ENCODE peak calls at places on chromosomes 6 and 20, in six cellular contexts. Q is HFFc6; E is NCI-H510A treated with DMSO at 0.1 percent for 48 hours; Y is RPMI8226; J is activated naive CD4-positive, alpha-beta T cell treated with anti-CD3 and anti-CD28 coated beads, Interleukin-2, amount 10 ng/mL, durations not matched to agents 7 days and 5 days; O is activated CD4-positive, alpha-beta T cell treated with anti-CD3 and anti-CD28 coated beads, Interleukin-2, amount 50 U/mL, for 24 hours. Z is an unnamed sample.

GRCh38 chr20:1299522-1299921 is 29.4 kb downstream of the SDCBP2 start:
- DNase-seq in J (peak), Y (peak), Q (no peak), E (no peak), O (no peak), Z (peak)

GRCh38 chr20:5171790-5172164 is 45.0 kb downstream of the CDS2 start:
- DNase-seq in Y (no peak), O (no peak), Q (no peak), E (no peak), J (no peak), Z (no peak)

GRCh38 chr6:38634518-38634917 is 5.2 kb downstream of the BTBD9 start:
- DNase-seq in Q (no peak), O (no peak), Y (no peak), E (no peak), J (no peak), Z (no peak)

GRCh38 chr6:157121897-157122296 is 201.4 kb downstream of the TMEM242 start:
- DNase-seq in O (no peak), E (no peak), Q (no peak), J (no peak), Y (no peak), Z (no peak)

GRCh38 chr6:93624408-93624807 is 205.0 kb upstream of the EPHA7 start:
- DNase-seq in J (no peak), O (no peak), Q (no peak), Y (no peak), E (peak), Z (peak)

GRCh38 chr6:24357336-24358218 is at the start of gene DCDC2:
- DNase-seq in Q (no peak), Y (peak), E (peak), J (peak), O (no peak), Z (no peak)

GRCh38 chr20:58634121-58634817 is 16.8 kb upstream of the STX16 start:
- DNase-seq in Y (no peak), O (peak), E (no peak), Q (no peak), J (peak), Z (no peak)

GRCh38 chr6:6748001-6748400 is 159.5 kb downstream of the LY86 start:
- DNase-seq in E (no peak), Y (no peak), O (no peak), Q (no peak), J (no peak), Z (no peak)

GRCh38 chr20:31704225-31705119 is 18.2 kb downstream of the BCL2L1 start:
- DNase-seq in Q (peak), O (no peak), J (no peak), Y (no peak), E (no peak), Z (no peak)

GRCh38 chr6:107330190-107330589 is 129.2 kb downstream of the PDSS2 start:
- DNase-seq in J (peak), E (peak), Y (peak), O (no peak), Q (no peak), Z (no peak)

GRCh38 chr6:105892577-105893262 is 193.4 kb upstream of the PRDM1 start:
- DNase-seq in E (no peak), Y (peak), Q (no peak), O (no peak), J (no peak), Z (no peak)

GRCh38 chr6:12327391-12327790 is 37.2 kb downstream of the EDN1 start:
- DNase-seq in O (no peak), Y (no peak), Q (peak), J (no peak), E (no peak), Z (no peak)

GRCh38 chr6:16741112-16742016 is 19.9 kb downstream of the ATXN1 start:
- DNase-seq in O (no peak), Q (peak), Y (no peak), J (no peak), E (no peak), Z (no peak)

GRCh38 chr20:61369731-61370520 is 117.9 kb downstream of the CDH4 start:
- DNase-seq in O (no peak), Y (peak), Q (no peak), E (no peak), J (no peak), Z (no peak)

GRCh38 chr20:2771631-2772080 is 28.8 kb downstream of the CPXM1 start:
- DNase-seq in Y (no peak), Q (no peak), J (no peak), O (no peak), E (no peak), Z (no peak)

GRCh38 chr6:53347250-53347920 is 1.4 kb downstream of the ELOVL5 start:
- DNase-seq in E (peak), J (peak), Y (peak), O (no peak), Q (no peak), Z (peak)

GRCh38 chr20:37346526-37347346 is 796 bp downstream of the SRC start:
- DNase-seq in O (no peak), Q (no peak), J (no peak), E (no peak), Y (no peak), Z (no peak)

GRCh38 chr20:10239954-10240353 is 21.3 kb downstream of the SNAP25 start:
- DNase-seq in E (peak), J (no peak), Y (peak), O (no peak), Q (no peak), Z (peak)

GRCh38 chr6:116461563-116462507 is 660 bp downstream of the CALHM6 start:
- DNase-seq in Q (no peak), O (no peak), Y (peak), J (peak), E (no peak), Z (peak)

GRCh38 chr6:140415266-140415665 is 1040.8 kb upstream of the CITED2 start:
- DNase-seq in Q (no peak), E (no peak), Y (no peak), J (no peak), O (no peak), Z (peak)

GRCh38 chr6:139473239-139473701 is 98.8 kb upstream of the CITED2 start:
- DNase-seq in O (no peak), Q (no peak), J (no peak), Y (peak), E (no peak), Z (peak)

GRCh38 chr6:217048-217659 is 75.1 kb upstream of the DUSP22 start:
- DNase-seq in E (no peak), Y (peak), Q (no peak), O (no peak), J (peak), Z (no peak)

GRCh38 chr6:129475477-129476247 is 234.3 kb downstream of the ARHGAP18 start:
- DNase-seq in Y (no peak), E (no peak), Q (no peak), O (no peak), J (no peak), Z (no peak)

GRCh38 chr6:84546427-84546914 is 217.9 kb downstream of the TBX18 start:
- DNase-seq in Q (peak), J (no peak), Y (no peak), O (no peak), E (no peak), Z (no peak)

GRCh38 chr6:92110390-92110789 is 1309.0 kb downstream of the EPHA7 start:
- DNase-seq in O (no peak), J (no peak), Y (no peak), Q (no peak), E (peak), Z (peak)

GRCh38 chr20:1721687-1722512 is 64.3 kb upstream of the SIRPG start:
- DNase-seq in Y (peak), O (no peak), Q (no peak), J (no peak), E (no peak), Z (no peak)

GRCh38 chr6:45445749-45446454 is 68.2 kb upstream of the SUPT3H start:
- DNase-seq in J (no peak), O (no peak), E (peak), Y (peak), Q (peak), Z (peak)

GRCh38 chr20:47665221-47665991 is 119.9 kb downstream of the SULF2 start:
- DNase-seq in E (no peak), Q (no peak), J (no peak), O (no peak), Y (no peak), Z (no peak)

GRCh38 chr20:36836591-36837329 is 39.2 kb upstream of the TLDC2 start:
- DNase-seq in Y (peak), Q (peak), J (peak), E (peak), O (peak), Z (peak)

GRCh38 chr6:106820412-106820852 is 154.1 kb downstream of the CD24 start:
- DNase-seq in Q (no peak), E (no peak), J (no peak), Y (no peak), O (no peak), Z (no peak)

GRCh38 chr6:109296971-109297372 is 85.3 kb downstream of the CD164 start:
- DNase-seq in Q (peak), Y (no peak), J (no peak), O (no peak), E (no peak), Z (peak)

GRCh38 chr20:60959971-60960370 is 292.1 kb upstream of the CDH4 start:
- DNase-seq in E (no peak), J (no peak), O (no peak), Y (no peak), Q (no peak), Z (no peak)

GRCh38 chr6:127518212-127518709 is 874 bp downstream of the MTCL3 start:
- DNase-seq in E (peak), Q (no peak), J (no peak), Y (no peak), O (no peak), Z (peak)

GRCh38 chr6:33070909-33071308 is 2.5 kb downstream of the HLA-DPA1 start:
- DNase-seq in J (no peak), E (no peak), Q (no peak), Y (no peak), O (no peak), Z (no peak)

GRCh38 chr20:21105429-21106170 is 558 bp downstream of the LINC00237 start:
- DNase-seq in E (no peak), O (no peak), Y (no peak), Q (peak), J (no peak), Z (no peak)

GRCh38 chr6:129138739-129139405 is 255.9 kb downstream of the LAMA2 start:
- DNase-seq in J (no peak), E (no peak), Q (no peak), Y (no peak), O (no peak), Z (no peak)